ENCODE peak calls at places on chromosomes 6 and 20, in four cellular contexts. U, S, T and K are unnamed samples.
A peak's percentile ranks its signal among the peaks of the same experiment; 100 is the strongest.

GRCh38 chr6:41596807-41597206 is 41.5 kb upstream of the MDFI start:
- DNase-seq in S (no peak), T (no peak), U (no peak), K (no peak)

GRCh38 chr6:53038148-53038547 is 27.1 kb upstream of the FBXO9 start:
- DNase-seq in T (no peak), S (no peak), U (no peak), K (no peak)

GRCh38 chr6:138242987-138243592 is 24.8 kb upstream of the PBOV1 start:
- DNase-seq in U (no peak), T (no peak), S (no peak), K (no peak)

GRCh38 chr6:44012078-44012493 is 115.2 kb downstream of the MRPL14 start:
- DNase-seq in S (no peak), U (no peak), T (peak; percentile 91), K (no peak)

GRCh38 chr20:10660661-10661060 is 13.1 kb downstream of the JAG1 start:
- DNase-seq in T (no peak), S (no peak), U (no peak), K (no peak)

GRCh38 chr6:63788569-63788968 is 153.0 kb downstream of the PHF3 start:
- DNase-seq in S (no peak), U (no peak), T (no peak), K (no peak)

GRCh38 chr6:155493694-155494143 is 38.1 kb upstream of the NOX3 start:
- DNase-seq in T (peak; percentile 99), S (peak; percentile 56), U (peak; percentile 28), K (peak; percentile 98)

GRCh38 chr20:46701556-46701955 is 7.9 kb upstream of the SLC2A10 start:
- DNase-seq in S (no peak), T (peak; percentile 34), U (no peak), K (no peak)

GRCh38 chr6:26026833-26027490 is 60.3 kb upstream of the HFE start:
- DNase-seq in S (peak; percentile 70), T (peak; percentile 90), U (peak; percentile 99), K (peak; percentile 98)

GRCh38 chr20:34562643-34563042 is 4.1 kb downstream of the MAP1LC3A start:
- DNase-seq in S (no peak), U (no peak), T (no peak), K (no peak)

GRCh38 chr6:93417421-93417996 is 1.9 kb downstream of the EPHA7 start:
- DNase-seq in S (no peak), U (no peak), T (no peak), K (no peak)

GRCh38 chr6:5094327-5094726 is 9.2 kb downstream of the PPP1R3G start:
- DNase-seq in S (no peak), U (no peak), T (peak; percentile 92), K (no peak)

GRCh38 chr20:29313481-29313880 is 1944.0 kb upstream of the DEFB115 start:
- DNase-seq in T (no peak), S (no peak), U (no peak), K (no peak)

GRCh38 chr6:81634155-81634880 is 118.2 kb downstream of the TENT5A start:
- DNase-seq in T (no peak), U (no peak), S (no peak), K (no peak)

GRCh38 chr20:57608516-57608915 is 11.7 kb downstream of the ZBP1 start:
- DNase-seq in U (no peak), T (no peak), S (no peak), K (no peak)

GRCh38 chr20:37246736-37247135 is 14.9 kb downstream of the GHRH start:
- DNase-seq in T (no peak), U (no peak), S (no peak), K (no peak)

GRCh38 chr6:7042056-7042653 is 65.6 kb upstream of the RREB1 start:
- DNase-seq in S (no peak), U (peak; percentile 47), T (no peak), K (no peak)

GRCh38 chr6:9039258-9039657 is 603.9 kb upstream of the SLC35B3 start:
- DNase-seq in U (no peak), T (no peak), S (no peak), K (no peak)

GRCh38 chr6:109743739-109744138 is 52.6 kb downstream of the FIG4 start:
- DNase-seq in S (no peak), U (no peak), T (peak; percentile 79), K (no peak)